ENCODE peak calls at places on chromosomes 2 and 18, in nine cellular contexts. One of them, this sample, is unnamed.
A peak's percentile ranks its signal among the peaks of the same experiment; 100 is the strongest.

GRCh38 chr18:10197097-10197496 is 257.3 kb upstream of the APCDD1 start:
- DNase-seq in esophagus squamous epithelium: no peak
- DNase-seq in GM20000: no peak
- DNase-seq in tibial artery: no peak
- DNase-seq in mammary epithelial cell: no peak
- DNase-seq in sigmoid colon: no peak
- DNase-seq in WTC11: no peak
- DNase-seq in progenitor cell of endocrine pancreas: no peak
- DNase-seq in colonic mucosa: peak; percentile 45
- DNase-seq in this sample: no peak

GRCh38 chr2:163657257-163657656 is 78.6 kb downstream of the FIGN start:
- DNase-seq in esophagus squamous epithelium: no peak
- DNase-seq in GM20000: no peak
- DNase-seq in tibial artery: no peak
- DNase-seq in mammary epithelial cell: peak; percentile 69
- DNase-seq in sigmoid colon: no peak
- DNase-seq in WTC11: no peak
- DNase-seq in progenitor cell of endocrine pancreas: no peak
- DNase-seq in colonic mucosa: no peak
- DNase-seq in this sample: no peak

GRCh38 chr2:143901185-143901842 is 618.6 kb downstream of the ZEB2 start:
- DNase-seq in esophagus squamous epithelium: no peak
- DNase-seq in GM20000: no peak
- DNase-seq in tibial artery: no peak
- DNase-seq in mammary epithelial cell: peak; percentile 90
- DNase-seq in sigmoid colon: no peak
- DNase-seq in WTC11: no peak
- DNase-seq in progenitor cell of endocrine pancreas: no peak
- DNase-seq in colonic mucosa: no peak
- DNase-seq in this sample: no peak

GRCh38 chr2:239882335-239882734 is 142.8 kb downstream of the NDUFA10 start:
- DNase-seq in esophagus squamous epithelium: peak; percentile 13
- DNase-seq in GM20000: peak; percentile 44
- DNase-seq in tibial artery: peak; percentile 67
- DNase-seq in mammary epithelial cell: peak; percentile 31
- DNase-seq in sigmoid colon: no peak
- DNase-seq in WTC11: peak; percentile 83
- DNase-seq in progenitor cell of endocrine pancreas: peak; percentile 62
- DNase-seq in colonic mucosa: peak; percentile 65
- DNase-seq in this sample: no peak

GRCh38 chr2:85672486-85672885 is 4.5 kb upstream of the SFTPB start:
- DNase-seq in esophagus squamous epithelium: no peak
- DNase-seq in GM20000: no peak
- DNase-seq in tibial artery: no peak
- DNase-seq in mammary epithelial cell: no peak
- DNase-seq in sigmoid colon: peak; percentile 46
- DNase-seq in WTC11: no peak
- DNase-seq in progenitor cell of endocrine pancreas: no peak
- DNase-seq in colonic mucosa: no peak
- DNase-seq in this sample: no peak

GRCh38 chr2:108364676-108365297 is 13.0 kb upstream of the SULT1C4 start:
- DNase-seq in esophagus squamous epithelium: no peak
- DNase-seq in GM20000: no peak
- DNase-seq in tibial artery: no peak
- DNase-seq in mammary epithelial cell: peak; percentile 64
- DNase-seq in sigmoid colon: no peak
- DNase-seq in WTC11: no peak
- DNase-seq in progenitor cell of endocrine pancreas: no peak
- DNase-seq in colonic mucosa: no peak
- DNase-seq in this sample: no peak

GRCh38 chr2:186342029-186342428 is 144.0 kb upstream of the ZC3H15 start:
- DNase-seq in esophagus squamous epithelium: no peak
- DNase-seq in GM20000: no peak
- DNase-seq in tibial artery: no peak
- DNase-seq in mammary epithelial cell: no peak
- DNase-seq in sigmoid colon: no peak
- DNase-seq in WTC11: no peak
- DNase-seq in progenitor cell of endocrine pancreas: no peak
- DNase-seq in colonic mucosa: no peak
- DNase-seq in this sample: no peak

GRCh38 chr2:26651458-26652155 is 10.4 kb upstream of the CIB4 start:
- DNase-seq in esophagus squamous epithelium: no peak
- DNase-seq in GM20000: no peak
- DNase-seq in tibial artery: peak; percentile 10
- DNase-seq in mammary epithelial cell: no peak
- DNase-seq in sigmoid colon: no peak
- DNase-seq in WTC11: no peak
- DNase-seq in progenitor cell of endocrine pancreas: no peak
- DNase-seq in colonic mucosa: no peak
- DNase-seq in this sample: no peak

GRCh38 chr2:200482194-200482593 is 27.7 kb downstream of the KCTD18 start:
- DNase-seq in esophagus squamous epithelium: no peak
- DNase-seq in GM20000: peak; percentile 34
- DNase-seq in tibial artery: no peak
- DNase-seq in mammary epithelial cell: no peak
- DNase-seq in sigmoid colon: no peak
- DNase-seq in WTC11: no peak
- DNase-seq in progenitor cell of endocrine pancreas: no peak
- DNase-seq in colonic mucosa: no peak
- DNase-seq in this sample: no peak

GRCh38 chr2:181066333-181066732 is 85.9 kb downstream of the UBE2E3 start:
- DNase-seq in esophagus squamous epithelium: no peak
- DNase-seq in GM20000: no peak
- DNase-seq in tibial artery: no peak
- DNase-seq in mammary epithelial cell: no peak
- DNase-seq in sigmoid colon: no peak
- DNase-seq in WTC11: no peak
- DNase-seq in progenitor cell of endocrine pancreas: no peak
- DNase-seq in colonic mucosa: no peak
- DNase-seq in this sample: no peak

GRCh38 chr2:172210599-172210998 is 107.9 kb upstream of the DLX2 start:
- DNase-seq in esophagus squamous epithelium: no peak
- DNase-seq in GM20000: no peak
- DNase-seq in tibial artery: no peak
- DNase-seq in mammary epithelial cell: no peak
- DNase-seq in sigmoid colon: no peak
- DNase-seq in WTC11: no peak
- DNase-seq in progenitor cell of endocrine pancreas: no peak
- DNase-seq in colonic mucosa: no peak
- DNase-seq in this sample: no peak

GRCh38 chr18:30578707-30579106 is 463.8 kb downstream of the DSC3 start:
- DNase-seq in esophagus squamous epithelium: no peak
- DNase-seq in GM20000: no peak
- DNase-seq in tibial artery: no peak
- DNase-seq in mammary epithelial cell: no peak
- DNase-seq in sigmoid colon: no peak
- DNase-seq in WTC11: no peak
- DNase-seq in progenitor cell of endocrine pancreas: no peak
- DNase-seq in colonic mucosa: no peak
- DNase-seq in this sample: no peak

GRCh38 chr2:217625475-217626245 is 377.1 kb downstream of the TNS1 start:
- DNase-seq in esophagus squamous epithelium: no peak
- DNase-seq in GM20000: no peak
- DNase-seq in tibial artery: no peak
- DNase-seq in mammary epithelial cell: no peak
- DNase-seq in sigmoid colon: no peak
- DNase-seq in WTC11: no peak
- DNase-seq in progenitor cell of endocrine pancreas: no peak
- DNase-seq in colonic mucosa: no peak
- DNase-seq in this sample: no peak

GRCh38 chr2:212794471-212794870 is 255.9 kb upstream of the ERBB4 start:
- DNase-seq in esophagus squamous epithelium: no peak
- DNase-seq in GM20000: no peak
- DNase-seq in tibial artery: no peak
- DNase-seq in mammary epithelial cell: peak; percentile 16
- DNase-seq in sigmoid colon: no peak
- DNase-seq in WTC11: no peak
- DNase-seq in progenitor cell of endocrine pancreas: no peak
- DNase-seq in colonic mucosa: no peak
- DNase-seq in this sample: no peak

DNA sequence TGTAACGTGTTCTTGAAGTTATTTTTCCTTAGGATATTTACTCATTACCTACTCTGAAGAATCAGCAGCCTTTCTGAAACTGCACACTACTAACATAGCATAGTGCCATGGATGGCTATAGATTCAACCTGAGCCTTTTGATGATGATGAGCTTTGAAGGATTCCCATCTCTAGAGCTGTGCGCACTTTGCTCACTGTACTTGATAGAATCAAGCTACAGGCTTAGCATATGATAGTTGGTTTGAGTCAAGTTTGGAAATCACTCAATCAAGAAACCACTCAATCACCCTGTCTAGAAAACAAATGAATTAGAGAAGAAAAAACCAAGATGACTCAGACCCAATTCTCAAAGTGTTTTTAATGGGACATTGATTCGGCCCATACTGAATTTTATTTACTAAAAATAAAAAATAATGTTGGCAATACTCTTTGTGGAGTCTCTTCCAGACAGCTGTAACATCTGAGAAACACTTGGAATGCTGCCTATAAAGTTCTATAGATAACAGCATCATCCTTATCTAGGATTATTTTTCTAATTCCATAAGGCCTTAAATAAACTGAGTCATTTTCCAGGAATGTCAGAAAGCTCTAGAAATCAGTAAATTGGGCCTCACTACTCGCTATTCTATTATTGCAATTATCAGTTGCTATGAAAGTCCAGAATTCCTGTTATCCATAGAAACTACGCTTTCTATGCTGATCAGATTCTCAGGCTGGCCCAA is 259.0 kb upstream of the ERBB4 start:
- DNase-seq in esophagus squamous epithelium: no peak
- DNase-seq in GM20000: no peak
- DNase-seq in tibial artery: no peak
- DNase-seq in mammary epithelial cell: no peak
- DNase-seq in sigmoid colon: no peak
- DNase-seq in WTC11: no peak
- DNase-seq in progenitor cell of endocrine pancreas: no peak
- DNase-seq in colonic mucosa: no peak
- DNase-seq in this sample: no peak
- TF ChIP-seq CTCF in esophagus squamous epithelium: no peak
- TF ChIP-seq CTCF in GM20000: no peak
- TF ChIP-seq CTCF in tibial artery: no peak
- TF ChIP-seq CTCF in mammary epithelial cell: no peak
- TF ChIP-seq CTCF in sigmoid colon: no peak
- TF ChIP-seq CTCF in WTC11: no peak
- TF ChIP-seq CTCF in progenitor cell of endocrine pancreas: no peak
- TF ChIP-seq CTCF in colonic mucosa: no peak
- TF ChIP-seq CTCF in this sample: no peak

DNA sequence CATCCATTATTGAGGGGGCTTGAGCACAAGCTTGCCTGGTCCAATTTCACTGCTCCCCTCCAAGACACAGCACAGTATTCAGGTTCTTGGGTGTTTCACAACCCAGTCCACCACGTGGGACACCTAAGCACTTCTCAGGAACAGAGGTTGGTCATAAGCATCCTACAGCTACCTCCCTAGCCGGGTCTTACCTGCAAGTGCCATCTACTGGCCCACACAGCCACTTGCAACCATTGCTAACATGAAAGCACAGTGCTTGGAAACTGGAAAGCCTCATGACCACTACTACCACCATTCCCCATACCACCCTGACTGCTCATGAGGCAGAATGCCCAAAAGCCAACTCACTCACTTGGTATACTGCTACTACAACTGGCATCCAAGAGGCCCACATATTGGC is 105.7 kb upstream of the RPRM start:
- DNase-seq in esophagus squamous epithelium: no peak
- DNase-seq in GM20000: no peak
- DNase-seq in tibial artery: no peak
- DNase-seq in mammary epithelial cell: no peak
- DNase-seq in sigmoid colon: no peak
- DNase-seq in WTC11: no peak
- DNase-seq in progenitor cell of endocrine pancreas: no peak
- DNase-seq in colonic mucosa: no peak
- DNase-seq in this sample: no peak
- TF ChIP-seq CTCF in esophagus squamous epithelium: no peak
- TF ChIP-seq CTCF in GM20000: no peak
- TF ChIP-seq CTCF in tibial artery: no peak
- TF ChIP-seq CTCF in mammary epithelial cell: no peak
- TF ChIP-seq CTCF in sigmoid colon: no peak
- TF ChIP-seq CTCF in WTC11: no peak
- TF ChIP-seq CTCF in progenitor cell of endocrine pancreas: no peak
- TF ChIP-seq CTCF in colonic mucosa: no peak
- TF ChIP-seq CTCF in this sample: no peak

GRCh38 chr18:76495435-76496199 is 575 bp upstream of the ZNF516 start:
- DNase-seq in esophagus squamous epithelium: no peak
- DNase-seq in GM20000: peak; percentile 56
- DNase-seq in tibial artery: no peak
- DNase-seq in mammary epithelial cell: peak; percentile 32
- DNase-seq in sigmoid colon: peak; percentile 77
- DNase-seq in WTC11: peak; percentile 66
- DNase-seq in progenitor cell of endocrine pancreas: peak; percentile 37
- DNase-seq in colonic mucosa: peak; percentile 55
- DNase-seq in this sample: no peak
- TF ChIP-seq CTCF in esophagus squamous epithelium: no peak
- TF ChIP-seq CTCF in GM20000: no peak
- TF ChIP-seq CTCF in tibial artery: no peak
- TF ChIP-seq CTCF in mammary epithelial cell: no peak
- TF ChIP-seq CTCF in sigmoid colon: no peak
- TF ChIP-seq CTCF in WTC11: no peak
- TF ChIP-seq CTCF in progenitor cell of endocrine pancreas: peak; percentile 24
- TF ChIP-seq CTCF in colonic mucosa: no peak
- TF ChIP-seq CTCF in this sample: no peak

DNA sequence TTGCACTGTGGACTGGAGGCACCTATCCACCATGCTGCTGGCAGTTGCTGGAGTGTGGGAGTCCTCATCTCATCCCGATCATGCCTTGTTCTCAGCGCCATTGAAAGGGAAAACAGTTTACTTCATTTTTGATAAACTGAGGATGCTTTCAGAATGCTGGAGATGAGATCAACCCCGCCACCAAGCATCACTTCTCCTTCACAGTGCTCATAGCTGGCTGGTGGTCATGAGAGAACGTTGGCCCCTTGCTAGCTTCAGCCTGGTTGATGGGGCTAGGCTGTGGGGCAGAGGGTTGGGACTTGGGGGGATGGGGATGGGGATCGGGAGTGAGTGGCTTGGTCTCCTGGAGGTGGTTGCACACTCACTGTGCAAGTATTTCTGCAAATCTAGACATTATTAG is 30.1 kb downstream of the SOX11 start:
- DNase-seq in esophagus squamous epithelium: no peak
- DNase-seq in GM20000: no peak
- DNase-seq in tibial artery: no peak
- DNase-seq in mammary epithelial cell: no peak
- DNase-seq in sigmoid colon: no peak
- DNase-seq in WTC11: no peak
- DNase-seq in progenitor cell of endocrine pancreas: no peak
- DNase-seq in colonic mucosa: no peak
- DNase-seq in this sample: no peak
- TF ChIP-seq CTCF in esophagus squamous epithelium: no peak
- TF ChIP-seq CTCF in GM20000: no peak
- TF ChIP-seq CTCF in tibial artery: no peak
- TF ChIP-seq CTCF in mammary epithelial cell: no peak
- TF ChIP-seq CTCF in sigmoid colon: no peak
- TF ChIP-seq CTCF in WTC11: no peak
- TF ChIP-seq CTCF in progenitor cell of endocrine pancreas: no peak
- TF ChIP-seq CTCF in colonic mucosa: no peak
- TF ChIP-seq CTCF in this sample: no peak

DNA sequence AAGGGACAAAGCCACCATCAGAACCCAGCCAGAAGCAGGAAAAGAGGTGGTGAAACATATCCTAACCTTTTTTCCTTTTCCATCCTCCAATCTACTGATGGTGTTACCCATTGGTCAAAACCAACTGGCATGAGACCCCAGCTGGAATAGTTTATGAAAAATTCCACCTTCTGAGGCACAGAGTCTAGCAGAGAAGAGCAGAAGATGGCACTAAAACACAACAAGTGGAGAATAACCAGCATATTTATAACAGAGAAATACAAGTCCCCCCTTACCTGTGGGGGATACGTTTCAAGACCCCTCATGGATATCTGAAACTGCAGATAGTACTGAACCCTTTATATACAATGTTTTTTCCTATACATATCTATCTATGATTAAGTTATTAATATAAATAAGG is 4.9 kb upstream of the INPP1 start:
- DNase-seq in esophagus squamous epithelium: no peak
- DNase-seq in GM20000: no peak
- DNase-seq in tibial artery: no peak
- DNase-seq in mammary epithelial cell: no peak
- DNase-seq in sigmoid colon: no peak
- DNase-seq in WTC11: no peak
- DNase-seq in progenitor cell of endocrine pancreas: no peak
- DNase-seq in colonic mucosa: no peak
- DNase-seq in this sample: no peak
- TF ChIP-seq CTCF in esophagus squamous epithelium: no peak
- TF ChIP-seq CTCF in GM20000: no peak
- TF ChIP-seq CTCF in tibial artery: no peak
- TF ChIP-seq CTCF in mammary epithelial cell: no peak
- TF ChIP-seq CTCF in sigmoid colon: no peak
- TF ChIP-seq CTCF in WTC11: no peak
- TF ChIP-seq CTCF in progenitor cell of endocrine pancreas: no peak
- TF ChIP-seq CTCF in colonic mucosa: no peak
- TF ChIP-seq CTCF in this sample: peak; percentile 19